ENCODE peak calls at places on chromosomes 13 and 19, in six cellular contexts. Z, G, W, J, D and I are unnamed samples.

GRCh38 chr19:4016486-4016885 is 8.9 kb downstream of the PIAS4 start:
- DNase-seq in Z (no peak), G (no peak), W (no peak), J (no peak), D (no peak), I (no peak)

GRCh38 chr19:29630661-29631060 is 24.6 kb downstream of the POP4 start:
- DNase-seq in Z (no peak), G (no peak), W (no peak), J (no peak), D (no peak), I (no peak)

GRCh38 chr13:23086951-23087350 is 93.8 kb upstream of the SGCG start:
- DNase-seq in Z (no peak), G (no peak), W (peak), J (no peak), D (no peak), I (no peak)

GRCh38 chr13:76972430-76972829 is 19.5 kb upstream of the CLN5 start:
- DNase-seq in Z (no peak), G (no peak), W (no peak), J (peak), D (no peak), I (peak)

GRCh38 chr13:102901056-102901455 is 55.2 kb downstream of the ERCC5 start:
- DNase-seq in Z (no peak), G (no peak), W (no peak), J (no peak), D (no peak), I (no peak)

GRCh38 chr19:45305421-45305820 is 17.3 kb downstream of the CKM start:
- DNase-seq in Z (no peak), G (no peak), W (peak), J (peak), D (no peak), I (peak)

GRCh38 chr19:49362048-49362925 is at the start of gene TEAD2:
- DNase-seq in Z (no peak), G (peak), W (peak), J (peak), D (no peak), I (peak)

GRCh38 chr19:39996218-39996810 is 546 bp upstream of the ZNF546 start:
- DNase-seq in Z (peak), G (no peak), W (peak), J (no peak), D (peak), I (no peak)

GRCh38 chr13:29583073-29583785 is 12.3 kb downstream of the SLC7A1 start:
- DNase-seq in Z (no peak), G (peak), W (peak), J (no peak), D (no peak), I (peak)

GRCh38 chr19:5293607-5294089 is 47.0 kb downstream of the PTPRS start:
- DNase-seq in Z (no peak), G (no peak), W (peak), J (peak), D (no peak), I (peak)

GRCh38 chr19:54331626-54332025 is 7.3 kb downstream of the LILRA4 start:
- DNase-seq in Z (no peak), G (no peak), W (no peak), J (no peak), D (no peak), I (no peak)

GRCh38 chr19:45508931-45509691 is 1.8 kb downstream of the VASP start:
- DNase-seq in Z (peak), G (peak), W (peak), J (peak), D (no peak), I (peak)

GRCh38 chr19:18762125-18763023 is 28.7 kb downstream of the COMP start:
- DNase-seq in Z (no peak), G (peak), W (peak), J (no peak), D (peak), I (no peak)

GRCh38 chr13:51928231-51928630 is 66.5 kb downstream of the CCDC70 start:
- DNase-seq in Z (no peak), G (no peak), W (peak), J (no peak), D (no peak), I (no peak)

GRCh38 chr13:38872693-38873092 is 117.9 kb downstream of the STOML3 start:
- DNase-seq in Z (no peak), G (no peak), W (peak), J (peak), D (peak), I (peak)

GRCh38 chr13:51397262-51397933 is 55.4 kb downstream of the INTS6 start:
- DNase-seq in Z (no peak), G (no peak), W (peak), J (no peak), D (no peak), I (peak)

GRCh38 chr13:51621597-51621996 is 37.3 kb downstream of the WDFY2 start:
- DNase-seq in Z (no peak), G (no peak), W (no peak), J (no peak), D (no peak), I (no peak)

GRCh38 chr13:36813226-36813625 is 5.8 kb upstream of the RFXAP start:
- DNase-seq in Z (no peak), G (no peak), W (no peak), J (no peak), D (no peak), I (no peak)

DNA sequence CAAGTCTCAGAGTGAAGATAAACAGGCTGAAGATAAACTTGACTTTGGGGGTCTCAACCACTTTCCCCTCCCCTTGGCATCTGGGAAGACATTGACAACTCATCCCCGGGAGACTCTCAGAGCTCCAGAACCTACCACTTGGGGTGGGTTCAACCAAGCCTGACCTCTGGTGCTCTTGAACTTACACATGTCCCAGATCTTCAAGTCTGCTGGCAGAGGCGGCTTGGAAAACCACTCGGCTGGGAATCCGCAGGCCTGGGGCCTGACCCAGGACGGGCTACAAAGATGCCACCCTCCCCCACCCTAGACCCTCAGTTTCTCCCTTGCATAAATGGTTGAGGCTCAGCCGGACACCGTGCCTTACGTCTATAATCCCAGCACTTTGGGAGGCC is 512 bp downstream of the LRRC8E start:
- DNase-seq in Z (no peak), G (no peak), W (no peak), J (no peak), D (no peak), I (no peak)
- H3K9ac ChIP-seq in Z (no peak), G (peak), W (peak), J (no peak), D (peak), I (no peak)

GRCh38 chr13:113816925-113817859 is 46.7 kb downstream of the GAS6 start:
- DNase-seq in Z (no peak), G (peak), W (peak), J (peak), D (peak), I (peak)
- H3K9ac ChIP-seq in Z (no peak), G (no peak), W (no peak), J (no peak), D (peak), I (no peak)

DNA sequence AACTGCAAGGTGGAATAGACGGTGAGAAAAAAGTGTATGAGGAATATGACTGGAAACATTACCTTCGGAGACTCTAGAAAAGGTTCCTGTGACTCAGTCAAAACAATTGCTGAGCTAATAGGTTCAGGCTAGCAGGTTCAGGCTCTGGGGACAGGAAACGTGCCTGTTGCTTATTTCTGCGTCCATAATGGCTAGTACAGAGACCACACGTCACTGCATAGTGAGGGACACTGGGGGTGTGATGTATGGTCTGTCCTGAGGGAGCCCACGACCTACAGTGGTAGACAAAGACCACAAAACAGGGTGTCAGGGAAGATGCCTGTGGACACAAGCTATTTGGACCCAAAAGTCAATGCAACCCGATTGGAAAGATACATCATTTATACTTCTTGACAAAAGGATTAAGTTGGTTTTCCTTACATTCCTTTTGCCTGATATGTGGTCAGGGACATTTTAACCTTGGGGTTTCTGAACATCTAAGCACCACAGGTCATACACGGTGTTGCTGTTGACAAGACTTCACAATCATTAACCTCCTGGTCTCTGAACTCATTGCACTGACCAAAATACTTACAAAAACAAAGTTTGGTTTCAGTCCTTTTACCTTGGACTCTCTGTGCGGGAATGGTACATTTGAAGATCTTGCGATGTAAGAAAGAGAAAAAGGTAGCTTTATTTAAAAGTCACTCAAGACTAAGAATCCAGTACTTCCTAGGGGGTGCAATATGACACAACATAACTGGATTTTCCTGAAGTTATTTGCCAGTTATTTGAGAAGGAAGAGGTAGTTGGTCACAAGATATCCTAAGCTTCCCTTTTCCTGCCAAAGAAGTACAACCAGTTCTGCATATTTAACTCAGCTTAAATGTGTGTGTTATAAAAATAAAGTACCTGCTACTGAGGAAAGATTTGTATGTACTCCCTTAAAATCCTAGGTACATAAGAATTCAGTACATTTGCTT is 20.0 kb downstream of the CRYL1 start:
- DNase-seq in Z (no peak), G (no peak), W (no peak), J (no peak), D (no peak), I (no peak)
- H3K9ac ChIP-seq in Z (no peak), G (no peak), W (no peak), J (no peak), D (no peak), I (no peak)

GRCh38 chr19:33486407-33486806 is 35.2 kb downstream of the PEPD start:
- DNase-seq in Z (no peak), G (no peak), W (no peak), J (no peak), D (no peak), I (no peak)

GRCh38 chr19:33482486-33482885 is 39.1 kb downstream of the PEPD start:
- DNase-seq in Z (no peak), G (no peak), W (peak), J (no peak), D (no peak), I (no peak)

GRCh38 chr19:33477781-33478180 is 43.8 kb downstream of the PEPD start:
- DNase-seq in Z (no peak), G (no peak), W (peak), J (no peak), D (no peak), I (no peak)

GRCh38 chr19:33484226-33484774 is 37.3 kb downstream of the PEPD start:
- DNase-seq in Z (no peak), G (no peak), W (no peak), J (no peak), D (no peak), I (no peak)

DNA sequence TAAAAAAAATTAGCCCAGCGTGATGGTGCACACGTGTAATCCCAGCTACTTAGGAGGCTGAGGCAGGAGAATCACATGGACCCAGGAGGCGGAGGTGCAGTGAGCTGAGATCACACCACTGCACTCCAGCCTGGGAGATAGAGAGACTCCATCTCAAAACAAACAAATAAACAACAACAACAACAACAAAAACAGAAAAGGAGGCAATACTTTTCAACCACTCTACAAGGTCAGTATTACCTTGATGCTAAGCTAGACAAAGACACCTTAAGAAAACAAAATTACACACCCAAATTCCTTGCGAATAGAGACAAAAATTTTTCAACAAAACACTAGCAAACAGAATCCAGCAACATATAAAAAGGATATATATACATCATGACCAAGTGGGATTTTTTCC is 39.7 kb downstream of the PEPD start:
- DNase-seq in Z (no peak), G (no peak), W (no peak), J (no peak), D (no peak), I (no peak)
- H3K9ac ChIP-seq in Z (no peak), G (no peak), W (no peak), J (no peak), D (no peak), I (no peak)

GRCh38 chr13:74555291-74556001 is 421.2 kb upstream of the KLF12 start:
- DNase-seq in Z (no peak), G (no peak), W (no peak), J (no peak), D (no peak), I (no peak)

GRCh38 chr13:74560325-74560724 is 426.1 kb upstream of the KLF12 start:
- DNase-seq in Z (peak), G (no peak), W (no peak), J (no peak), D (no peak), I (no peak)

GRCh38 chr13:74554581-74555290 is 420.5 kb upstream of the KLF12 start:
- DNase-seq in Z (no peak), G (no peak), W (peak), J (no peak), D (no peak), I (no peak)

GRCh38 chr13:74557870-74558269 is 423.7 kb upstream of the KLF12 start:
- DNase-seq in Z (no peak), G (no peak), W (no peak), J (no peak), D (no peak), I (no peak)

GRCh38 chr13:74556002-74556551 is 421.9 kb upstream of the KLF12 start:
- DNase-seq in Z (no peak), G (no peak), W (no peak), J (no peak), D (no peak), I (no peak)
- H3K9ac ChIP-seq in Z (no peak), G (no peak), W (no peak), J (no peak), D (no peak), I (no peak)

GRCh38 chr19:10433131-10433536 is 12.8 kb downstream of the PDE4A start:
- DNase-seq in Z (no peak), G (no peak), W (no peak), J (no peak), D (no peak), I (no peak)
- H3K9ac ChIP-seq in Z (no peak), G (no peak), W (no peak), J (no peak), D (peak), I (no peak)

GRCh38 chr19:35935911-35936737 is at the start of gene LRFN3:
- DNase-seq in Z (no peak), G (peak), W (peak), J (peak), D (peak), I (peak)

GRCh38 chr19:35938282-35939224 is 2.4 kb downstream of the LRFN3 start:
- DNase-seq in Z (no peak), G (no peak), W (no peak), J (no peak), D (no peak), I (no peak)

GRCh38 chr19:35936738-35937268 is 629 bp downstream of the LRFN3 start:
- DNase-seq in Z (no peak), G (no peak), W (no peak), J (no peak), D (no peak), I (no peak)

GRCh38 chr19:35939307-35940077 is 3.3 kb downstream of the LRFN3 start:
- DNase-seq in Z (no peak), G (no peak), W (no peak), J (no peak), D (no peak), I (no peak)

GRCh38 chr19:35937345-35938281 is 1.4 kb downstream of the LRFN3 start:
- DNase-seq in Z (no peak), G (no peak), W (no peak), J (no peak), D (no peak), I (peak)
- H3K9ac ChIP-seq in Z (no peak), G (peak), W (no peak), J (peak), D (no peak), I (peak)